ENCODE peak calls at places on chromosomes 12 and 14, in seven cellular contexts. Q is Peyer's patch, Z is NB4, B is stomach, G is H54, V is adrenal gland, M is lower leg skin. J is an unnamed sample.

GRCh38 chr14:101474563-101475467 is 86.5 kb upstream of the DIO3 start:
- DNase-seq in Q (no peak), Z (no peak), B (peak; percentile 19), G (no peak), V (no peak), M (no peak), J (no peak)

GRCh38 chr12:92978607-92979006 is 49.5 kb upstream of the EEA1 start:
- DNase-seq in Q (no peak), Z (no peak), B (no peak), G (no peak), V (no peak), M (no peak), J (no peak)

GRCh38 chr12:52631264-52631663 is 12.9 kb upstream of the KRT73 start:
- DNase-seq in Q (no peak), Z (no peak), B (no peak), G (no peak), V (no peak), M (no peak), J (no peak)

GRCh38 chr14:60736494-60736893 is 1.9 kb downstream of the MNAT1 start:
- DNase-seq in Q (no peak), Z (no peak), B (no peak), G (no peak), V (no peak), M (no peak), J (no peak)

GRCh38 chr12:121388421-121388981 is 11.4 kb upstream of the RNF34 start:
- DNase-seq in Q (no peak), Z (peak; percentile 98), B (no peak), G (peak; percentile 34), V (no peak), M (no peak), J (no peak)

GRCh38 chr12:56299308-56299852 is 750 bp downstream of the CS start:
- DNase-seq in Q (no peak), Z (peak; percentile 62), B (no peak), G (no peak), V (peak; percentile 31), M (peak; percentile 24), J (no peak)

GRCh38 chr12:110449799-110450497 is at the start of gene ARPC3:
- DNase-seq in Q (peak; percentile 95), Z (peak; percentile 99), B (peak; percentile 96), G (peak; percentile 80), V (peak; percentile 95), M (peak; percentile 94), J (peak; percentile 97)

GRCh38 chr12:98894412-98895085 is 249.5 kb downstream of the APAF1 start:
- DNase-seq in Q (no peak), Z (no peak), B (no peak), G (no peak), V (no peak), M (no peak), J (no peak)

GRCh38 chr14:35758523-35759129 is 50.5 kb downstream of the RALGAPA1 start:
- DNase-seq in Q (no peak), Z (no peak), B (no peak), G (no peak), V (no peak), M (no peak), J (no peak)

GRCh38 chr12:53344824-53345485 is 8.8 kb upstream of the SP7 start:
- DNase-seq in Q (peak; percentile 73), Z (peak; percentile 83), B (peak; percentile 73), G (peak; percentile 74), V (peak; percentile 76), M (peak; percentile 52), J (peak; percentile 67)

GRCh38 chr12:98595152-98595988 is 1.9 kb downstream of the SLC25A3 start:
- DNase-seq in Q (no peak), Z (peak; percentile 32), B (no peak), G (no peak), V (no peak), M (no peak), J (no peak)

GRCh38 chr12:71646512-71646911 is 17.1 kb downstream of the ZFC3H1 start:
- DNase-seq in Q (no peak), Z (no peak), B (no peak), G (no peak), V (no peak), M (no peak), J (no peak)

GRCh38 chr12:132471011-132471857 is 18.7 kb upstream of the FBRSL1 start:
- DNase-seq in Q (peak; percentile 67), Z (peak; percentile 95), B (peak; percentile 59), G (no peak), V (no peak), M (no peak), J (no peak)

GRCh38 chr12:106136263-106136662 is 2.5 kb downstream of the NUAK1 start:
- DNase-seq in Q (peak; percentile 70), Z (peak; percentile 83), B (peak; percentile 90), G (no peak), V (peak; percentile 80), M (peak; percentile 91), J (peak; percentile 86)

GRCh38 chr12:3152892-3153291 is 75.7 kb downstream of the TSPAN9 start:
- DNase-seq in Q (no peak), Z (no peak), B (no peak), G (no peak), V (no peak), M (no peak), J (no peak)

DNA sequence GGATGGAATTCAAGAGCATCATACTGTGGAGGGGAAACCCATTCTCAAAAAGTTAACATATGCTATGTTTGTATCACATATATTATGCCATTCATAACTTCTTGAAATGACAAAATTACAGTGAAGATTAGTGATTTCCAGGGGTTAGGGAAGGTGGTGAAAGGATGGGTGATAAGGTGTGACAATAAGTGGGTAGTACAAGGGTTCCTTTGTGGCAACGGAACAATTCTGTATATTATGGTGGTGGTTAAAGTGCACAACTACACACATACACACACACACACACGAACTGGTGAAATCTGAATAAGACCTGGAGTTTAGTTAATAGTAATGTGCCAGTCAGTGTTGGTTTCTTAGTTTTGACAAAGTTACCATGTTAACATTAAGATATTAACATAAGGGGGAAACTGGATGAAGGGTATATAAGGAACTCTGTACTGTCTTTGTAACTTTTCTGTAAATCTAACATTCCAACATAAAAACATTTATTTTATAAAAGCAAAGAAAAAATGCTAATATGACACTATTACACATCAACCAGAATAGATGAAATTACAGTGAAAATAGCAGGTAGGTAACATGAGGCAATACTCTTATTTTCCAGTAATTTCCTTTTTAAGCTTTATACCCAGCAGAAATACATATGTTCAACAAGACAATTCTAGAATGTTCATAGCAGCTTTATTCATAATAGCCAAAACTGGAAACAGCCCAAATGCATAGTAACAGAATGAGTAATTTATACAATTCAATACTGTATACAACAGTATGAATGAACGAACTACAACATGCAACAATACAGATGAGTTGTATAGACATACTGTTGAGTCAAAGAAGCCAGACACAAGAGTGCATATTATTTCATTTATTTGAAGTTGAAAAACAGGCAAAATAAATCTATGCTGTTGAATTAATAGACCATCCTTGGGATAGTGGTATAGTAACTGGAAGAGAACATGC is 44.0 kb upstream of the OR5AU1 start:
- DNase-seq in Q (no peak), Z (no peak), B (no peak), G (no peak), V (no peak), M (no peak), J (no peak)
- TF ChIP-seq POLR2A in Q (no peak), Z (no peak), B (no peak), G (no peak), V (no peak), M (no peak), J (no peak)

GRCh38 chr14:50003213-50004021 is 110.5 kb downstream of the ARF6 start:
- DNase-seq in Q (peak; percentile 91), Z (peak; percentile 89), B (peak; percentile 85), G (peak; percentile 39), V (peak; percentile 79), M (peak; percentile 74), J (peak; percentile 76)
- TF ChIP-seq POLR2A in Q (peak; percentile 66), Z (peak; percentile 31), B (no peak), G (peak; percentile 35), V (peak; percentile 49), M (no peak), J (peak; percentile 65)

GRCh38 chr12:75390899-75391538 is at the start of gene GLIPR1L2:
- DNase-seq in Q (peak; percentile 89), Z (peak; percentile 99), B (peak; percentile 95), G (peak; percentile 70), V (peak; percentile 98), M (peak; percentile 91), J (peak; percentile 95)
- TF ChIP-seq POLR2A in Q (peak; percentile 48), Z (peak; percentile 42), B (no peak), G (peak; percentile 56), V (peak; percentile 68), M (no peak), J (peak; percentile 95)

DNA sequence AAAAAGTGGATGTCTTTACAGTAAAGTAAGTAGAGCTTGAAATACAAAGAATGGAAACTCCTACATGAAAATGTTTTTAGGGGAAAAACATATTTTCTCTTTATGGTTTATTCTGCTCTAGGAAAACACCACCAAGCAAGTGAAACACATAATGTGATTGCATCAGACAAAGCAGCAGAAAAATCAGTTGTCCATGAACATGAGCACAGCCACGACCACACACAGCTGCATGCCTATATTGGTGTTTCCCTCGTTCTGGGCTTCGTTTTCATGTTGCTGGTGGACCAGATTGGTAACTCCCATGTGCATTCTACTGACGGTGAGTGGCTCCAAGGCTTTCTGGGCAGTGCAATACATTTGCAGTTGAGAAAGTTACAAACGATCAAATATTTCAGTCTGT is 42.6 kb upstream of the PLEKHD1 start:
- DNase-seq in Q (no peak), Z (peak; percentile 21), B (no peak), G (no peak), V (no peak), M (no peak), J (no peak)
- TF ChIP-seq POLR2A in Q (no peak), Z (no peak), B (no peak), G (no peak), V (no peak), M (no peak), J (no peak)

DNA sequence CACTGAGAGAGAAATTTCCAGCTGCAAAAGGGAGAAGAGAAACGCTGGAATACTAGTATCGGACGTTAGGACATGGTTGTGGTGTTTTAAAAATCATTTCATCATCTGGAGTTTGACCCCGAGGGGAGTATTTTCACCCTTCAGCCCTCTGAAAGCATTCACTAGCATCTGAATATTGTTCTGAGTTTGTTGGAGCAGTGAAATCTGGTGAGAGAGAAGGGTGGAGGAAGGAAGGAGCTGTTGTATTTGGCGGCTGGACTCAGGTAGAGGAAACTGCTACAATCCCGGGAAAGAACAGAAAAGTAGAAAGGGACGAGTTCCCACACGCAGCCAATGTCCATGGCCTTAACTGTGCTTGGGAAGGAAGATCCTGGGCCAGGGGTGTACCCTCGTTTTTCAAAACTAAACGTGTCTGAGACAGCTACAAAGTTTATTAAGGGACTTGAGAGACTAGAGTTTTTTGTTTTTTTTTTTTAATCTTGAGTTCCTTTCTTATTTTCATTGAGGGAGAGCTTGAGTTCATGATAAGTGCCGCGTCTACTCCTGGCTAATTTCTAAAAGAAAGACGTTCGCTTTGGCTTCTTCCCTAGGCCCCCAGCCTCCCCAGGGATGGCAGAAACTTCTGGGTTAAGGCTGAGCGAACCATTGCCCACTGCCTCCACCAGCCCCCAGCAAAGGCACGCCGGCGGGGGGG is 870 bp upstream of the CDKN1B start:
- DNase-seq in Q (peak; percentile 34), Z (no peak), B (no peak), G (no peak), V (no peak), M (no peak), J (peak; percentile 18)
- TF ChIP-seq POLR2A in Q (no peak), Z (no peak), B (no peak), G (no peak), V (no peak), M (no peak), J (peak; percentile 2)